ENCODE peak calls at places on chromosomes 4 and X, in ten cellular contexts. One of them, this sample, is unnamed. For H4K20me1, the result is how much of the 10 kb centered on the place peaks cover.

GRCh38 chrX:135086197-135086854 is 34.0 kb downstream of the ETDB start:
- DNase-seq in IMR-90: peak
- DNase-seq in Karpas-422: peak
- DNase-seq in PC-3: peak
- DNase-seq in GM23248: peak
- DNase-seq in astrocyte: peak
- DNase-seq in GM12878: peak
- DNase-seq in osteoblast: peak
- DNase-seq in fibroblast of lung: peak
- DNase-seq in OCI-LY7: peak
- DNase-seq in this sample: peak

GRCh38 chrX:63426519-63426918 is 75.4 kb upstream of the SPIN4 start:
- DNase-seq in IMR-90: no peak
- DNase-seq in Karpas-422: no peak
- DNase-seq in PC-3: no peak
- DNase-seq in GM23248: no peak
- DNase-seq in astrocyte: no peak
- DNase-seq in GM12878: no peak
- DNase-seq in osteoblast: no peak
- DNase-seq in fibroblast of lung: no peak
- DNase-seq in OCI-LY7: no peak
- DNase-seq in this sample: no peak

GRCh38 chr4:41012308-41012707 is 202.0 kb downstream of the APBB2 start:
- DNase-seq in IMR-90: peak
- DNase-seq in Karpas-422: no peak
- DNase-seq in PC-3: no peak
- DNase-seq in GM23248: peak
- DNase-seq in astrocyte: peak
- DNase-seq in GM12878: no peak
- DNase-seq in osteoblast: peak
- DNase-seq in fibroblast of lung: peak
- DNase-seq in OCI-LY7: no peak
- DNase-seq in this sample: no peak

GRCh38 chrX:105488731-105489130 is 268.2 kb upstream of the TEX13A start:
- DNase-seq in IMR-90: no peak
- DNase-seq in Karpas-422: no peak
- DNase-seq in PC-3: no peak
- DNase-seq in GM23248: no peak
- DNase-seq in astrocyte: no peak
- DNase-seq in GM12878: no peak
- DNase-seq in osteoblast: no peak
- DNase-seq in fibroblast of lung: no peak
- DNase-seq in OCI-LY7: no peak
- DNase-seq in this sample: no peak

GRCh38 chr4:52748432-52748831 is 2.8 kb downstream of the ERVMER34-1 start:
- DNase-seq in IMR-90: no peak
- DNase-seq in Karpas-422: no peak
- DNase-seq in PC-3: no peak
- DNase-seq in GM23248: no peak
- DNase-seq in astrocyte: no peak
- DNase-seq in GM12878: peak
- DNase-seq in osteoblast: no peak
- DNase-seq in fibroblast of lung: no peak
- DNase-seq in OCI-LY7: no peak
- DNase-seq in this sample: no peak

GRCh38 chr4:77899607-77900006 is 37.0 kb downstream of the MRPL1 start:
- DNase-seq in IMR-90: no peak
- DNase-seq in Karpas-422: no peak
- DNase-seq in PC-3: no peak
- DNase-seq in GM23248: no peak
- DNase-seq in astrocyte: no peak
- DNase-seq in GM12878: no peak
- DNase-seq in osteoblast: no peak
- DNase-seq in fibroblast of lung: no peak
- DNase-seq in OCI-LY7: no peak
- DNase-seq in this sample: no peak

GRCh38 chr4:184755278-184755677 is 21.4 kb upstream of the CENPU start:
- DNase-seq in IMR-90: peak
- DNase-seq in Karpas-422: no peak
- DNase-seq in PC-3: peak
- DNase-seq in GM23248: peak
- DNase-seq in astrocyte: peak
- DNase-seq in GM12878: no peak
- DNase-seq in osteoblast: peak
- DNase-seq in fibroblast of lung: peak
- DNase-seq in OCI-LY7: no peak
- DNase-seq in this sample: peak

GRCh38 chr4:169437299-169438047 is 166.7 kb upstream of the SH3RF1 start:
- DNase-seq in IMR-90: no peak
- DNase-seq in Karpas-422: peak
- DNase-seq in PC-3: no peak
- DNase-seq in GM23248: no peak
- DNase-seq in astrocyte: no peak
- DNase-seq in GM12878: peak
- DNase-seq in osteoblast: no peak
- DNase-seq in fibroblast of lung: no peak
- DNase-seq in OCI-LY7: no peak
- DNase-seq in this sample: no peak

GRCh38 chrX:45697591-45697990 is 496.9 kb upstream of the DIPK2B start:
- DNase-seq in IMR-90: peak
- DNase-seq in Karpas-422: no peak
- DNase-seq in PC-3: peak
- DNase-seq in GM23248: peak
- DNase-seq in astrocyte: peak
- DNase-seq in GM12878: no peak
- DNase-seq in osteoblast: peak
- DNase-seq in fibroblast of lung: peak
- DNase-seq in OCI-LY7: no peak
- DNase-seq in this sample: peak

GRCh38 chr4:128951316-128951715 is 141.8 kb downstream of the JADE1 start:
- DNase-seq in IMR-90: no peak
- DNase-seq in Karpas-422: no peak
- DNase-seq in PC-3: no peak
- DNase-seq in GM23248: no peak
- DNase-seq in astrocyte: peak
- DNase-seq in GM12878: no peak
- DNase-seq in osteoblast: no peak
- DNase-seq in fibroblast of lung: peak
- DNase-seq in OCI-LY7: no peak
- DNase-seq in this sample: no peak

GRCh38 chr4:146916479-146917076 is 29.1 kb downstream of the TTC29 start:
- DNase-seq in IMR-90: peak
- DNase-seq in Karpas-422: peak
- DNase-seq in PC-3: peak
- DNase-seq in GM23248: peak
- DNase-seq in astrocyte: peak
- DNase-seq in GM12878: peak
- DNase-seq in osteoblast: no peak
- DNase-seq in fibroblast of lung: peak
- DNase-seq in OCI-LY7: peak
- DNase-seq in this sample: peak

GRCh38 chr4:23876418-23877089 is 13.3 kb downstream of the PPARGC1A start:
- DNase-seq in IMR-90: no peak
- DNase-seq in Karpas-422: no peak
- DNase-seq in PC-3: no peak
- DNase-seq in GM23248: no peak
- DNase-seq in astrocyte: no peak
- DNase-seq in GM12878: no peak
- DNase-seq in osteoblast: no peak
- DNase-seq in fibroblast of lung: no peak
- DNase-seq in OCI-LY7: no peak
- DNase-seq in this sample: no peak

GRCh38 chr4:108114503-108114902 is 54.2 kb downstream of the LEF1 start:
- DNase-seq in IMR-90: no peak
- DNase-seq in Karpas-422: no peak
- DNase-seq in PC-3: no peak
- DNase-seq in GM23248: no peak
- DNase-seq in astrocyte: no peak
- DNase-seq in GM12878: no peak
- DNase-seq in osteoblast: no peak
- DNase-seq in fibroblast of lung: no peak
- DNase-seq in OCI-LY7: peak
- DNase-seq in this sample: no peak
- H4K20me1 ChIP-seq in IMR-90: under half
- H4K20me1 ChIP-seq in Karpas-422: under half
- H4K20me1 ChIP-seq in PC-3: under half
- H4K20me1 ChIP-seq in GM23248: under half
- H4K20me1 ChIP-seq in astrocyte: under half
- H4K20me1 ChIP-seq in GM12878: under half
- H4K20me1 ChIP-seq in osteoblast: under half
- H4K20me1 ChIP-seq in fibroblast of lung: under half
- H4K20me1 ChIP-seq in OCI-LY7: half or more
- H4K20me1 ChIP-seq in this sample: under half

DNA sequence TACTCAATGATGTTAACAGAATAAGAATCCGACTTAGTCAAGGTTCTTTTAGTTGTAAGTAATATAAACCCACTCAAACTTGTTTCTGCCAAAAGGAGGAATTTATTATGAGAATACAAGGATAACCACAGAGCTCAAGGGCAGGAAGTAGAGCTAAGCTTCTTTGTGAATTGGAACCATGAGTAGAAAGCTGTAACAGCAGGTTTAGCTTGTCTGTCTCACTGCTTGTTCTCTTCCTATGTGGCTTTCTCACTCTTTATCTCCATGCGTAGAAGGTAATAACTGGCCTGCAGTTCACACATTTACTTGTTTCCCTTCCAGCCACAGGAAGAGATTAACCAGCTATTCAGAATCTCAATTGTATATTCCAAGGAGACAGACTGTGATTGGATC is 378.3 kb downstream of the PPP1R2C start:
- DNase-seq in IMR-90: no peak
- DNase-seq in Karpas-422: no peak
- DNase-seq in PC-3: no peak
- DNase-seq in GM23248: no peak
- DNase-seq in astrocyte: no peak
- DNase-seq in GM12878: no peak
- DNase-seq in osteoblast: no peak
- DNase-seq in fibroblast of lung: no peak
- DNase-seq in OCI-LY7: no peak
- DNase-seq in this sample: no peak
- H3K4me3 ChIP-seq in IMR-90: no peak
- H3K4me3 ChIP-seq in Karpas-422: no peak
- H3K4me3 ChIP-seq in PC-3: no peak
- H3K4me3 ChIP-seq in GM23248: no peak
- H3K4me3 ChIP-seq in astrocyte: no peak
- H3K4me3 ChIP-seq in GM12878: no peak
- H3K4me3 ChIP-seq in osteoblast: no peak
- H3K4me3 ChIP-seq in fibroblast of lung: no peak
- H3K4me3 ChIP-seq in OCI-LY7: no peak
- H3K4me3 ChIP-seq in this sample: no peak

GRCh38 chr4:55485821-55486220 is 60.9 kb downstream of the CLOCK start:
- DNase-seq in IMR-90: peak
- DNase-seq in Karpas-422: no peak
- DNase-seq in PC-3: no peak
- DNase-seq in GM23248: no peak
- DNase-seq in astrocyte: no peak
- DNase-seq in GM12878: no peak
- DNase-seq in osteoblast: no peak
- DNase-seq in fibroblast of lung: no peak
- DNase-seq in OCI-LY7: no peak
- DNase-seq in this sample: no peak

GRCh38 chr4:55491486-55491885 is 55.2 kb downstream of the CLOCK start:
- DNase-seq in IMR-90: peak
- DNase-seq in Karpas-422: no peak
- DNase-seq in PC-3: no peak
- DNase-seq in GM23248: peak
- DNase-seq in astrocyte: peak
- DNase-seq in GM12878: no peak
- DNase-seq in osteoblast: no peak
- DNase-seq in fibroblast of lung: peak
- DNase-seq in OCI-LY7: no peak
- DNase-seq in this sample: no peak

DNA sequence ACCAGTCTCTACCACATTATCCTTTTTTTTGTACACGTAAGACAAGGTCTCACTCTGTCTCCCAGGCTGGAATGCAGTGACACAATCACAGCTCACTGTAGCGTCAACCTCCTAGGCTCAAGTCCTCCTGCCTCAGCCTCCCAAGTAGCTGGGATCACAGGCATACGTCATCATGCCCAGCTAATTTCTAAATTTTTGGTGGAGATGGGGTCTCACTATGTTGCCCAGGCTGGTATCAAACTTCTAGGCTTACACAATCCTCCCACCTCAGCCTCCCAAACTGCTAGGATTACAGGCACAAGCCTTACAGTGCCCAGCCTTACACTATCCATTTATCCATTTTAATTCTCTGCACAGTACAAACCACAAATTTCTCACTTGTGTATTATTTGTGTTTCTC is 58.0 kb downstream of the CLOCK start:
- DNase-seq in IMR-90: no peak
- DNase-seq in Karpas-422: no peak
- DNase-seq in PC-3: no peak
- DNase-seq in GM23248: no peak
- DNase-seq in astrocyte: no peak
- DNase-seq in GM12878: no peak
- DNase-seq in osteoblast: no peak
- DNase-seq in fibroblast of lung: no peak
- DNase-seq in OCI-LY7: no peak
- DNase-seq in this sample: no peak
- H4K20me1 ChIP-seq in IMR-90: under half
- H4K20me1 ChIP-seq in Karpas-422: under half
- H4K20me1 ChIP-seq in PC-3: under half
- H4K20me1 ChIP-seq in GM23248: under half
- H4K20me1 ChIP-seq in astrocyte: under half
- H4K20me1 ChIP-seq in GM12878: under half
- H4K20me1 ChIP-seq in osteoblast: under half
- H4K20me1 ChIP-seq in fibroblast of lung: under half
- H4K20me1 ChIP-seq in OCI-LY7: under half
- H4K20me1 ChIP-seq in this sample: under half

DNA sequence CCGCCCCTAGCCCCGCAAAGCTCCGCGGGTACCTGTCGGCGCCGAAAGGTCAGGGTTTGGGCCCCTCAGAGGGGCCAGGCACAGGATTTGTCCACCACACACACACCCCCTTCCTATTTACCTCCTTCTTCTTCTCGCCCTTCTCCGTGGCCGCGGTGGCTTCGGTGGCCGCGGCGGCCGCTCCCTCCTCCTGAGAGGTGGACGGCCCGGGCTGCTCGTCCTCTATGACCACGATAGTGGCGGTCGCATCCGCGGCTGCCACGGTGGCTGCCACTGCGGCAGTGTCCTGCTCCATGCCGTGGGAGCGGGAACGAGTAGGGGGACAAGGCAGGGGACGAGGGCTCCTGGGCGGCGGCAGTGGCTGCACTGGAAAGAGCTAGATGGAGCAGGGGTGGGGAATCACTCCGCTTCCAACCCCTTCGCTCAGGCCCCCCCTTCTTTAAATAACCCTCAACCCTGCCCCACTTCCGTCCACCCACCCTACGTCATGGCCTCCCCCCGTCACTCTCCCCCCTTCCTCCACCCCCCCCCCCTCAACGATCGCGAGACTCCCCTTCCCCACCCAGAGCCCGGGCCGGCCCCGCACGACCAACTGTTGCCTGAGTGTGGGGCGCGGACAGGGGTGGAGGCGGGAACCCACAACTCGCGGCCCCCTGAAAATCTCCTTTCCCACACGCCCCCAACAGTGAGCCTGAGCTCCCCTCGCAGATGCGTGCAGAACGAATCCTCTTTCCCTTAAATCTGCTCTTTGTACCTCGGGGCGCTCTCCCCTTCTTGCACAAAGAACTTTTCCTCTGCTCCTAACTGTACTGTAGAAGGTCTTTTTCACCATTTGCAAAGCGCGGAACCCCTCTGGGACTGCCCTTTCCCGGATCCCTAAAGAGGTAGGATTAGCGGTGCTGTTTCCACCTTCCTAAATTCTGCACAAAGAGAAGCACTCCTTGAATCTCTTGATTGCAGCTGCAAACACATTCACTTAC is at the start of gene SMARCA1:
- DNase-seq in IMR-90: peak
- DNase-seq in Karpas-422: no peak
- DNase-seq in PC-3: peak
- DNase-seq in GM23248: peak
- DNase-seq in astrocyte: peak
- DNase-seq in GM12878: no peak
- DNase-seq in osteoblast: peak
- DNase-seq in fibroblast of lung: peak
- DNase-seq in OCI-LY7: no peak
- DNase-seq in this sample: no peak
- H3K4me3 ChIP-seq in IMR-90: peak
- H3K4me3 ChIP-seq in Karpas-422: no peak
- H3K4me3 ChIP-seq in PC-3: peak
- H3K4me3 ChIP-seq in GM23248: peak
- H3K4me3 ChIP-seq in astrocyte: peak
- H3K4me3 ChIP-seq in GM12878: no peak
- H3K4me3 ChIP-seq in osteoblast: peak
- H3K4me3 ChIP-seq in fibroblast of lung: peak
- H3K4me3 ChIP-seq in OCI-LY7: no peak
- H3K4me3 ChIP-seq in this sample: peak

This sample was measured in mammary epithelial cell.